ENCODE peak calls at places on chromosomes 5 and 9, in nine cellular contexts. O, V, U, N, K, M, Z, Y and D are unnamed samples.

GRCh38 chr5:126028336-126028735 is 394.9 kb upstream of the GRAMD2B start:
- DNase-seq in O (no peak), V (no peak), U (no peak), N (no peak), K (no peak), M (no peak), Z (no peak), Y (no peak), D (no peak)

GRCh38 chr9:121744002-121744686 is 92.7 kb downstream of the DAB2IP start:
- DNase-seq in O (no peak), V (no peak), U (peak; percentile 57), N (peak; percentile 67), K (no peak), M (no peak), Z (no peak), Y (no peak), D (no peak)

GRCh38 chr5:50667079-50667652 is 729 bp downstream of the PARP8 start:
- DNase-seq in O (peak; percentile 57), V (no peak), U (peak; percentile 4), N (peak; percentile 72), K (peak; percentile 63), M (no peak), Z (peak; percentile 82), Y (peak; percentile 42), D (no peak)

GRCh38 chr9:4299006-4299795 is 667 bp downstream of the GLIS3 start:
- DNase-seq in O (no peak), V (peak; percentile 0), U (peak; percentile 62), N (peak; percentile 25), K (peak; percentile 38), M (no peak), Z (peak; percentile 66), Y (peak; percentile 16), D (no peak)

GRCh38 chr9:134861586-134862334 is 18.9 kb upstream of the FCN2 start:
- DNase-seq in O (no peak), V (no peak), U (no peak), N (no peak), K (no peak), M (no peak), Z (peak; percentile 24), Y (no peak), D (no peak)

GRCh38 chr5:168171901-168172717 is 119.3 kb upstream of the WWC1 start:
- DNase-seq in O (no peak), V (no peak), U (no peak), N (no peak), K (no peak), M (no peak), Z (no peak), Y (no peak), D (no peak)

GRCh38 chr9:135864447-135865049 is 42.8 kb downstream of the CAMSAP1 start:
- DNase-seq in O (peak; percentile 9), V (peak; percentile 36), U (peak; percentile 51), N (peak; percentile 87), K (peak; percentile 69), M (peak; percentile 18), Z (peak; percentile 58), Y (peak; percentile 61), D (no peak)

GRCh38 chr5:176629853-176630680 is at the start of the genes EIF4E1B and SNCB:
- DNase-seq in O (peak; percentile 80), V (no peak), U (peak; percentile 49), N (peak; percentile 80), K (peak; percentile 32), M (no peak), Z (no peak), Y (no peak), D (no peak)

GRCh38 chr5:125042243-125042887 is 295.9 kb upstream of the ZNF608 start:
- DNase-seq in O (no peak), V (no peak), U (no peak), N (no peak), K (no peak), M (peak; percentile 48), Z (no peak), Y (no peak), D (no peak)

GRCh38 chr9:94534901-94535300 is 20.0 kb upstream of the PCAT7 start:
- DNase-seq in O (no peak), V (no peak), U (no peak), N (no peak), K (no peak), M (no peak), Z (no peak), Y (no peak), D (no peak)

GRCh38 chr5:155254399-155254798 is 240.8 kb downstream of the KIF4B start:
- DNase-seq in O (no peak), V (no peak), U (no peak), N (no peak), K (no peak), M (no peak), Z (no peak), Y (no peak), D (no peak)

GRCh38 chr9:87122947-87123685 is 175.8 kb upstream of the GAS1 start:
- DNase-seq in O (no peak), V (no peak), U (peak; percentile 21), N (no peak), K (no peak), M (peak; percentile 64), Z (no peak), Y (no peak), D (peak; percentile 56)

GRCh38 chr5:151002250-151002649 is 18.1 kb upstream of the GPX3 start:
- DNase-seq in O (peak; percentile 42), V (no peak), U (peak; percentile 55), N (no peak), K (no peak), M (no peak), Z (no peak), Y (no peak), D (no peak)

GRCh38 chr5:61289669-61290363 is 42.2 kb upstream of the ZSWIM6 start:
- DNase-seq in O (no peak), V (no peak), U (no peak), N (no peak), K (no peak), M (no peak), Z (no peak), Y (no peak), D (no peak)

GRCh38 chr9:79623799-79624721 is 52.3 kb downstream of the TLE4 start:
- DNase-seq in O (no peak), V (peak; percentile 44), U (peak; percentile 70), N (no peak), K (no peak), M (no peak), Z (peak; percentile 48), Y (no peak), D (peak; percentile 41)

GRCh38 chr5:107671742-107672211 is 1.0 kb upstream of the EFNA5 start:
- DNase-seq in O (no peak), V (no peak), U (peak; percentile 74), N (no peak), K (no peak), M (peak; percentile 19), Z (no peak), Y (no peak), D (no peak)

GRCh38 chr9:3948826-3949578 is 350.9 kb downstream of the GLIS3 start:
- DNase-seq in O (no peak), V (no peak), U (no peak), N (no peak), K (no peak), M (no peak), Z (no peak), Y (no peak), D (no peak)

GRCh38 chr9:131404987-131405386 is 11.1 kb downstream of the PRRC2B start:
- DNase-seq in O (no peak), V (no peak), U (no peak), N (no peak), K (no peak), M (no peak), Z (no peak), Y (no peak), D (no peak)

GRCh38 chr5:13276143-13276542 is 668.3 kb downstream of the DNAH5 start:
- DNase-seq in O (no peak), V (no peak), U (no peak), N (no peak), K (no peak), M (no peak), Z (no peak), Y (no peak), D (no peak)

GRCh38 chr5:139657363-139658321 is 9.5 kb downstream of the CXXC5 start:
- DNase-seq in O (no peak), V (no peak), U (no peak), N (no peak), K (no peak), M (no peak), Z (no peak), Y (no peak), D (no peak)

GRCh38 chr9:4375424-4376195 is 75.7 kb upstream of the GLIS3 start:
- DNase-seq in O (peak; percentile 0), V (no peak), U (peak; percentile 47), N (no peak), K (no peak), M (peak; percentile 72), Z (no peak), Y (no peak), D (peak; percentile 25)

GRCh38 chr9:15697459-15697858 is 144.6 kb downstream of the CCDC171 start:
- DNase-seq in O (no peak), V (no peak), U (peak; percentile 39), N (no peak), K (no peak), M (peak; percentile 62), Z (no peak), Y (no peak), D (peak; percentile 4)